ENCODE peak calls at places on chromosomes 16 and 17, in six cellular contexts. H, I, Z, G, S and Y are unnamed samples.

GRCh38 chr16:58678716-58679115 is 5.9 kb downstream of the SLC38A7 start:
- DNase-seq in I (no peak), Z (no peak), S (peak), G (peak), H (peak), Y (no peak)

GRCh38 chr17:42153919-42154491 is 784 bp downstream of the RAB5C start:
- DNase-seq in I (no peak), Z (no peak), G (peak), S (no peak), H (no peak), Y (no peak)

GRCh38 chr17:21167303-21167702 is 40.5 kb downstream of the DHRS7B start:
- DNase-seq in Z (no peak), H (no peak), G (peak), S (no peak), I (no peak), Y (no peak)

GRCh38 chr16:81600275-81600674 is 155.7 kb downstream of the CMIP start:
- DNase-seq in G (peak), Z (no peak), H (no peak), I (no peak), S (no peak), Y (no peak)

GRCh38 chr17:32523827-32524552 is 37.2 kb downstream of the CDK5R1 start:
- DNase-seq in Z (peak), H (no peak), G (no peak), I (peak), S (no peak), Y (peak)

GRCh38 chr16:24163935-24164334 is 92.2 kb upstream of the CACNG3 start:
- DNase-seq in H (no peak), S (no peak), I (no peak), G (no peak), Z (no peak), Y (no peak)

GRCh38 chr17:81408049-81408448 is 12.8 kb downstream of the BAHCC1 start:
- DNase-seq in I (no peak), S (no peak), Z (no peak), G (no peak), H (no peak), Y (no peak)

GRCh38 chr16:7363397-7364053 is 30.9 kb downstream of the RBFOX1 start:
- DNase-seq in G (no peak), S (peak), H (peak), Z (no peak), I (no peak), Y (no peak)

GRCh38 chr16:69567031-69567680 is 1.4 kb downstream of the NFAT5 start:
- DNase-seq in G (no peak), H (peak), S (no peak), Z (peak), I (peak), Y (peak)

GRCh38 chr17:57823469-57824401 is 26.1 kb downstream of the MRPS23 start:
- DNase-seq in S (no peak), Z (no peak), G (peak), I (no peak), H (no peak), Y (no peak)

GRCh38 chr17:81576621-81577277 is 24.6 kb upstream of the FAAP100 start:
- DNase-seq in H (no peak), S (no peak), I (no peak), G (peak), Z (no peak), Y (no peak)

GRCh38 chr17:34006126-34006525 is 249.0 kb upstream of the CCL2 start:
- DNase-seq in I (no peak), G (no peak), Z (no peak), S (no peak), H (no peak), Y (no peak)

GRCh38 chr17:81422776-81423697 is 27.8 kb downstream of the BAHCC1 start:
- DNase-seq in Z (no peak), G (peak), I (no peak), S (peak), H (peak), Y (no peak)

GRCh38 chr17:41965694-41966375 is 760 bp upstream of the CNP start:
- DNase-seq in H (peak), Z (peak), G (peak), I (peak), S (peak), Y (peak)

GRCh38 chr17:62675701-62676100 is 48.2 kb downstream of the MRC2 start:
- DNase-seq in I (no peak), H (no peak), Z (no peak), G (no peak), S (no peak), Y (no peak)

GRCh38 chr17:71959129-71959528 is 161.7 kb upstream of the SOX9 start:
- DNase-seq in Z (no peak), H (no peak), I (no peak), S (no peak), G (peak), Y (no peak)

GRCh38 chr17:63369233-63369632 is 76.9 kb downstream of the CYB561 start:
- DNase-seq in S (no peak), I (no peak), G (no peak), H (no peak), Z (no peak), Y (no peak)

GRCh38 chr17:48597775-48598631 is 4.4 kb upstream of the HOXB5 start:
- DNase-seq in S (peak), Z (no peak), G (peak), I (peak), H (peak), Y (peak)

GRCh38 chr16:84411768-84412167 is 43.4 kb downstream of the ATP2C2 start:
- DNase-seq in G (no peak), H (no peak), S (no peak), I (no peak), Z (no peak), Y (no peak)

GRCh38 chr16:27486344-27486743 is 63.4 kb downstream of the GTF3C1 start:
- DNase-seq in I (no peak), H (no peak), Z (no peak), S (no peak), G (no peak), Y (no peak)

GRCh38 chr16:28900601-28901000 is 22.3 kb downstream of the ATP2A1 start:
- DNase-seq in S (no peak), H (no peak), I (no peak), G (no peak), Z (no peak), Y (no peak)

GRCh38 chr16:85027968-85028637 is 508 bp downstream of the KIAA0513 start:
- DNase-seq in Z (no peak), I (no peak), H (peak), S (peak), G (no peak), Y (no peak)

GRCh38 chr16:89595330-89596060 is 17.9 kb upstream of the DPEP1 start:
- DNase-seq in I (no peak), G (no peak), S (no peak), Z (no peak), H (no peak), Y (no peak)

GRCh38 chr16:2969545-2970521 is 685 bp downstream of the PAQR4 start:
- DNase-seq in Z (peak), I (peak), S (peak), H (peak), G (peak), Y (peak)

GRCh38 chr16:13070268-13070667 is 168.9 kb downstream of the SHISA9 start:
- DNase-seq in H (peak), Z (no peak), G (no peak), I (no peak), S (no peak), Y (no peak)

GRCh38 chr17:5558815-5559785 is 25.2 kb downstream of the NLRP1 start:
- DNase-seq in I (no peak), G (no peak), S (no peak), Z (no peak), H (no peak), Y (no peak)

GRCh38 chr17:19333736-19334290 is 28.7 kb downstream of the B9D1 start:
- DNase-seq in Z (no peak), H (no peak), S (no peak), G (no peak), I (no peak), Y (no peak)

GRCh38 chr16:20675488-20676267 is 21.8 kb downstream of the ACSM1 start:
- DNase-seq in G (no peak), I (peak), Z (peak), S (peak), H (peak), Y (peak)

GRCh38 chr16:72939247-72939646 is 108.7 kb downstream of the ZFHX3 start:
- DNase-seq in H (no peak), Z (no peak), G (peak), I (no peak), S (no peak), Y (no peak)

GRCh38 chr17:33118391-33118790 is 126.7 kb downstream of the SPACA3 start:
- DNase-seq in S (no peak), I (no peak), Z (no peak), G (no peak), H (no peak), Y (no peak)

GRCh38 chr17:72407336-72408121 is 286.7 kb downstream of the SOX9 start:
- DNase-seq in I (peak), H (peak), G (peak), Z (peak), S (peak), Y (peak)

GRCh38 chr16:88279998-88280397 is 102.8 kb upstream of the ZNF469 start:
- DNase-seq in H (no peak), Z (no peak), G (no peak), I (no peak), S (no peak), Y (no peak)

GRCh38 chr16:83675136-83675535 is 132.6 kb upstream of the HSBP1 start:
- DNase-seq in H (no peak), S (no peak), Z (no peak), G (no peak), I (no peak), Y (no peak)

GRCh38 chr16:74991593-74992403 is 6.9 kb upstream of the WDR59 start:
- DNase-seq in Z (no peak), S (no peak), H (peak), I (no peak), G (peak), Y (no peak)

GRCh38 chr17:39996789-39997188 is 16.2 kb downstream of the PSMD3 start:
- DNase-seq in G (no peak), S (peak), H (no peak), I (no peak), Z (no peak), Y (no peak)

GRCh38 chr16:26027060-26027459 is 335.3 kb downstream of the HS3ST4 start:
- DNase-seq in H (no peak), I (no peak), S (no peak), Z (no peak), G (no peak), Y (no peak)

GRCh38 chr16:4327782-4328579 is 12.1 kb downstream of the GLIS2 start:
- DNase-seq in I (peak), H (peak), Z (peak), S (peak), G (peak), Y (peak)